ENCODE peak calls at places on chromosomes 5 and 9, in four cellular contexts. One of them, this sample, is unnamed.

GRCh38 chr5:80070338-80071056 is 35.3 kb downstream of the THBS4 start:
- DNase-seq in K562: no peak
- DNase-seq in WTC11: no peak
- DNase-seq in HepG2: no peak
- DNase-seq in this sample: peak

GRCh38 chr9:118529210-118529609 is 825.0 kb downstream of the TLR4 start:
- DNase-seq in K562: no peak
- DNase-seq in WTC11: no peak
- DNase-seq in HepG2: no peak
- DNase-seq in this sample: no peak

GRCh38 chr5:2465383-2465782 is 286.1 kb downstream of the IRX2 start:
- DNase-seq in WTC11: peak
- DNase-seq in K562: no peak
- DNase-seq in HepG2: no peak
- DNase-seq in this sample: no peak

GRCh38 chr5:145834917-145835838 is at the start of gene PRELID2:
- DNase-seq in WTC11: peak
- DNase-seq in HepG2: peak
- DNase-seq in K562: peak
- DNase-seq in this sample: peak

GRCh38 chr9:27194401-27195091 is 85.5 kb downstream of the TEK start:
- DNase-seq in WTC11: no peak
- DNase-seq in HepG2: no peak
- DNase-seq in K562: no peak
- DNase-seq in this sample: no peak

GRCh38 chr5:53430618-53431252 is 49.7 kb upstream of the FST start:
- DNase-seq in HepG2: peak
- DNase-seq in WTC11: no peak
- DNase-seq in K562: no peak
- DNase-seq in this sample: no peak

GRCh38 chr5:80961376-80962281 is 1.5 kb downstream of the RASGRF2 start:
- DNase-seq in WTC11: no peak
- DNase-seq in K562: no peak
- DNase-seq in HepG2: peak
- DNase-seq in this sample: no peak

GRCh38 chr5:141369994-141370848 is at the start of gene PCDHGB3:
- DNase-seq in K562: peak
- DNase-seq in WTC11: peak
- DNase-seq in HepG2: no peak
- DNase-seq in this sample: no peak

GRCh38 chr9:121573717-121574485 is 74.3 kb upstream of the GGTA1 start:
- DNase-seq in WTC11: no peak
- DNase-seq in K562: no peak
- DNase-seq in HepG2: no peak
- DNase-seq in this sample: no peak

GRCh38 chr5:119285070-119285916 is 70.5 kb upstream of the TNFAIP8 start:
- DNase-seq in WTC11: no peak
- DNase-seq in HepG2: no peak
- DNase-seq in K562: no peak
- DNase-seq in this sample: no peak

GRCh38 chr5:110769282-110769681 is 30.5 kb downstream of the SLC25A46 start:
- DNase-seq in K562: no peak
- DNase-seq in WTC11: no peak
- DNase-seq in HepG2: no peak
- DNase-seq in this sample: no peak

GRCh38 chr5:119302916-119303897 is 52.6 kb upstream of the TNFAIP8 start:
- DNase-seq in WTC11: no peak
- DNase-seq in K562: no peak
- DNase-seq in HepG2: peak
- DNase-seq in this sample: no peak

GRCh38 chr5:103375863-103376591 is 117.5 kb downstream of the MACIR start:
- DNase-seq in HepG2: peak
- DNase-seq in WTC11: no peak
- DNase-seq in K562: no peak
- DNase-seq in this sample: no peak

GRCh38 chr5:33854733-33855151 is 37.0 kb downstream of the ADAMTS12 start:
- DNase-seq in WTC11: no peak
- DNase-seq in HepG2: peak
- DNase-seq in K562: no peak
- DNase-seq in this sample: no peak

DNA sequence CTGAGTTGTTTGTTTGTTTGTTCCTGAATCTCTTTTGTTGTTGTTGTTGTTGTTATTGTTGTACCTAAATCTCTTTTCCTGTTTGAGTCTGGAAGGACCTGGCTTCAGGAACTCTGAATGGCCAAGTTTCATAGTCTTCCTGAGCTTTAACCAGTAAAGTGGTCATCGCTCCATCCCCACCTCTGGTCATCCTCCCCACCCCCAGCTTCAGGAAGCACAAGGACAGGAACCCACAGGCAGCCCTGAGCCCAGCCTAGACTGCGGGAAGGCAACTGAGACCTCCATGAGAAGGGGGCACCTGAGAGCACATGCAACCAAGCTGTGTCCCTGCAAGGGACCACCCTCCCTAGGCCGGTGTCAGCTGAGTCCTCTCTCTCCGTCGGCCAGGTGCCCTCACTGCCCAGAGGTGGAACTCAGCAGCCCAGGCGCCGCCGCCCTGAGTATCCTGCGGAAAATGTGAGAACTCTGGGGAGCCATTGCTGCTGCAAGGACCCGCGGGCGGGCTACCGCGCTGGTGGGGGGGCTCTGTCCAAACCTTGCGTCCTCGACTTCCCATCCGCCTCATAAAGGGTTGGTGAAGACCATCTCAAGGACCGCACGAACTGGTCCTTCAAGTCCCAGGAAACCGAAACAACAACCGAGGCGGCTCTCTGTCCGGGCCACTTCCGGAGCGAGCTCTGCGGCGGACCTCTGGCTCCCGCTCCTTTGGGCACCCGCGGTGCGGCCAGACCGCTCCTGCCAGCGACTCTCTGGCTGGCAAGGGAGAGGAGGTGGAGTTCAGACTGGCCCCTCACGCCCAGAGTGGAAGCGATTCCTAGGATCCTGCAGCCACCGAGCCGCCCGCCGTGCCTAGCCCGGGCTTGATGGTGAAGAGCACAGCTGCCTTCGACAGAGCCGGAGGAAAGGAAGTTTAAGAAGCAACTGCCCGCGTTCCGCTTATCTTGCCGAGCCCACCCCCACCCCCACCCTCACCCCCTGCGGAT is 4.2 kb downstream of the BARX1 start:
- DNase-seq in K562: no peak
- DNase-seq in WTC11: peak
- DNase-seq in HepG2: no peak
- DNase-seq in this sample: no peak
- TF ChIP-seq CREB1 in K562: no peak
- TF ChIP-seq CREB1 in WTC11: no peak
- TF ChIP-seq CREB1 in HepG2: no peak
- TF ChIP-seq CREB1 in this sample: no peak

DNA sequence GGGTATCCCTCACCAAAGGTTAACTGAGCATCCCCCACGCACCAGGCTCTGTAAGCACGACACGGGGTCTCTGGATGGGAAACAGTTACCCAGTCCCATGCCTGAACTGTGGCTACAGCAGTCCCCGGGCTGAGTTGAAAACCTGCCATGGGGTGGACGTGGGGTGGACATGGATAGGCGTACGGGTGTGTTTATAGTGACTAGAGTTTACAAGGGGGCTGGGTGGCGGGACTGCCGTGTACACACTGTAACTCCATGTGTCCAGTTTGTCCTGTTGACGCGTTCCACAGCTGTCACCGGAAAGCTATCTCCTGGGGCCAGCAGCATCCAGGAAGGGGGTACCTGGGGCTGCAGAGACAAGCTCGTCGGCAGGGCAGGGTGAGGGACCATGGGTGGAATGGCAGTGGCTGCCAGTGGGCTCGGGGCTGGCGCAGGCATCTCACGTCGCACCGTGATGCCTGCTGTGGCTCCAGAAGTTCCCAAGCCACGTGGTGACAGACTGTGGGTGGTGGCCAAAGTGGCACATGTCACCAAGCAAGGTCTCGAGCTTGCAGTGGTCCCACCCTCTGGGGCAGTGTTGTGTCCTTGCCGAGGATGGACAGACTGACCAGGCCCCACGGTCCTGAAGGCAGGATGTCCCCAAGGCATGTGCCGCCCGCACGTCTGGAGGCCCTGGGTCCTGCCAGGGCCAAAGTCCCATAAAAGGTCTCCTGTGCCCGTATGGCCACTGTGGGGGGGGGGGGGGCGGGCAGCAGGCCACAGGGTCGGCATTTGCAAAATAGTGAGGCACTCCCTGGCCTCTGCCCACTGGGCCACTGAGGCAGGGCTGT is 29.3 kb upstream of the RNF130 start:
- DNase-seq in HepG2: no peak
- DNase-seq in WTC11: no peak
- DNase-seq in K562: no peak
- DNase-seq in this sample: no peak
- TF ChIP-seq TCF7 in HepG2: no peak
- TF ChIP-seq TCF7 in WTC11: no peak
- TF ChIP-seq TCF7 in K562: no peak
- TF ChIP-seq TCF7 in this sample: no peak

GRCh38 chr9:120486347-120486746 is 93.6 kb downstream of the CDK5RAP2 start:
- DNase-seq in WTC11: no peak
- DNase-seq in K562: no peak
- DNase-seq in HepG2: no peak
- DNase-seq in this sample: no peak
- TF ChIP-seq CREB1 in WTC11: no peak
- TF ChIP-seq CREB1 in K562: no peak
- TF ChIP-seq CREB1 in HepG2: no peak
- TF ChIP-seq CREB1 in this sample: no peak

GRCh38 chr5:135377751-135378680 is 21.0 kb downstream of the MACROH2A1 start:
- DNase-seq in WTC11: no peak
- DNase-seq in K562: no peak
- DNase-seq in HepG2: no peak
- DNase-seq in this sample: no peak
- TF ChIP-seq TCF7 in WTC11: no peak
- TF ChIP-seq TCF7 in K562: no peak
- TF ChIP-seq TCF7 in HepG2: no peak
- TF ChIP-seq TCF7 in this sample: no peak

GRCh38 chr5:95471922-95472321 is 80.8 kb downstream of the FAM81B start:
- DNase-seq in WTC11: no peak
- DNase-seq in K562: no peak
- DNase-seq in HepG2: no peak
- DNase-seq in this sample: no peak

GRCh38 chr5:95471447-95471846 is 80.3 kb downstream of the FAM81B start:
- DNase-seq in K562: no peak
- DNase-seq in HepG2: no peak
- DNase-seq in WTC11: no peak
- DNase-seq in this sample: no peak
- TF ChIP-seq CREB1 in K562: no peak
- TF ChIP-seq CREB1 in HepG2: no peak
- TF ChIP-seq CREB1 in WTC11: no peak
- TF ChIP-seq CREB1 in this sample: no peak

GRCh38 chr9:120539951-120540350 is 40.0 kb downstream of the CDK5RAP2 start:
- DNase-seq in WTC11: no peak
- DNase-seq in K562: no peak
- DNase-seq in HepG2: no peak
- DNase-seq in this sample: no peak
- TF ChIP-seq TCF7 in WTC11: no peak
- TF ChIP-seq TCF7 in K562: no peak
- TF ChIP-seq TCF7 in HepG2: no peak
- TF ChIP-seq TCF7 in this sample: no peak

GRCh38 chr9:18569941-18570630 is 96.1 kb downstream of the ADAMTSL1 start:
- DNase-seq in WTC11: no peak
- DNase-seq in HepG2: no peak
- DNase-seq in K562: no peak
- DNase-seq in this sample: no peak

GRCh38 chr9:18568969-18569368 is 95.0 kb downstream of the ADAMTSL1 start:
- DNase-seq in WTC11: no peak
- DNase-seq in K562: no peak
- DNase-seq in HepG2: no peak
- DNase-seq in this sample: no peak

GRCh38 chr9:18566125-18566524 is 92.2 kb downstream of the ADAMTSL1 start:
- DNase-seq in WTC11: no peak
- DNase-seq in HepG2: no peak
- DNase-seq in K562: no peak
- DNase-seq in this sample: no peak

GRCh38 chr9:18564018-18564880 is 90.3 kb downstream of the ADAMTSL1 start:
- DNase-seq in WTC11: no peak
- DNase-seq in HepG2: no peak
- DNase-seq in K562: no peak
- DNase-seq in this sample: no peak
- TF ChIP-seq CREB1 in WTC11: no peak
- TF ChIP-seq CREB1 in HepG2: no peak
- TF ChIP-seq CREB1 in K562: no peak
- TF ChIP-seq CREB1 in this sample: no peak

DNA sequence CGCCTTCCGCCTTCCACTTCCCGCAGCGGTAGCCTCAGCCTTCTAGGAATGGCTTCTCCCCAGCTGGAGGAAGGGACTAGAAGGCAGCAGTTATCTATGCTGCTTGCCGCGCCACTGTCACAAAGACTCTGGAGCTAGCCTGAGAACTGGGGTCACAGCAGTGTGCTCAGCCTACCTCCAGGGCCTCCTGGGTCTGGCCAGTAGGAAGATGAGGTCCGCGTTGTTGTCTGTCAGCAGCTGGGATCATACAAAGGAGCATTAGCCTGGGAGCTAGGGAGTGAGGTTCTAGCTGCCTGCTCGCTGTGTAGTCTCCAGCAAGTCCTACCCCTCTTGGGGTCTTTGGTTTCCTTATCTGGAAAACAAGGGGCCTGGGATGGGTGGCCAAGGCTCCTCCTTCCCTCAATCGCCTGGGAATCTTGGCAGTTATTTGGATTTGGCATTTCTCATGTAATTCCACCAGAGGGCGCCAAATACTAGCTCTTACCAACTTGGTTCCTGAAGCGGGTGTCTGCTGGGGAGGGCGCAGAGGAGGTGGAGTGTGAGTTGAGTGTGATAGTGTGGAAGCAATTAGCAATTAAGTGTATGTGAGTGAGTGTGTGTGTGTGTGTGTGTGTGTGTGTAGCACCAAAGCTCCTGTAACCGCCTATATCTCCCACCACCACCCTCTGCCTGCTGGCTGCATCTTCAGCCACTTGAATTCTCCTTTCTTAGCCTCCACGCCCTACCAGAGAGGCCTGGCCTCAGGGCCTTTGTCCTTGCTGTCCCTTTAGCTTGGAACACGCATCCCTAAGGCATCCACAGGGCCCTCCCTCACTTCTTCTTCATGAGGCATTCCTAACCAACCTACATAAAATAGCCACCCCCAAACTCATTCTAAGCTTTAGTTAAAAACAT is 97.1 kb downstream of the ENTREP1 start:
- DNase-seq in WTC11: peak
- DNase-seq in K562: peak
- DNase-seq in HepG2: peak
- DNase-seq in this sample: no peak
- TF ChIP-seq TCF7 in WTC11: no peak
- TF ChIP-seq TCF7 in K562: no peak
- TF ChIP-seq TCF7 in HepG2: no peak
- TF ChIP-seq TCF7 in this sample: no peak

This sample was measured in GM12878.